ENCODE peak calls at places on chromosomes 6 and 20, in nine cellular contexts. V is Caco-2; S is left ventricle myocardium inferior; W is neural progenitor cell; D is CD8-positive, alpha-beta memory T cell; H is H9; C is GM23248; P is HCT116; O is CD4-positive, alpha-beta memory T cell. I is an unnamed sample.

GRCh38 chr20:57425150-57426013 is 34.2 kb downstream of the RBM38 start:
- DNase-seq in V (peak; percentile 47), S (no peak), W (peak; percentile 28), D (no peak), H (peak; percentile 58), C (no peak), P (no peak), O (no peak), I (peak; percentile 42)

GRCh38 chr6:134503542-134504281 is 185.8 kb upstream of the SGK1 start:
- DNase-seq in V (no peak), S (no peak), W (no peak), D (no peak), H (no peak), C (peak; percentile 52), P (no peak), O (no peak), I (no peak)

GRCh38 chr20:11847827-11848226 is 69.9 kb upstream of the BTBD3 start:
- DNase-seq in V (no peak), S (no peak), W (no peak), D (no peak), H (no peak), C (no peak), P (no peak), O (no peak), I (no peak)

GRCh38 chr20:33875534-33876026 is 64.4 kb downstream of the CHMP4B start:
- DNase-seq in V (no peak), S (no peak), W (no peak), D (no peak), H (no peak), C (no peak), P (no peak), O (no peak), I (no peak)

GRCh38 chr20:8535403-8536003 is 403.4 kb downstream of the PLCB1 start:
- DNase-seq in V (no peak), S (no peak), W (peak; percentile 32), D (no peak), H (no peak), C (peak; percentile 27), P (no peak), O (no peak), I (no peak)

GRCh38 chr6:21708181-21708580 is 114.6 kb downstream of the SOX4 start:
- DNase-seq in V (no peak), S (no peak), W (no peak), D (no peak), H (no peak), C (no peak), P (no peak), O (no peak), I (no peak)

GRCh38 chr6:31784270-31784925 is 7.3 kb upstream of the VWA7 start:
- DNase-seq in V (no peak), S (no peak), W (no peak), D (no peak), H (no peak), C (no peak), P (no peak), O (no peak), I (no peak)

GRCh38 chr6:129515004-129515403 is 195.0 kb downstream of the ARHGAP18 start:
- DNase-seq in V (no peak), S (no peak), W (no peak), D (no peak), H (no peak), C (no peak), P (no peak), O (no peak), I (no peak)

GRCh38 chr6:46062312-46062711 is 46.7 kb upstream of the CLIC5 start:
- DNase-seq in V (peak; percentile 37), S (no peak), W (no peak), D (no peak), H (no peak), C (no peak), P (no peak), O (no peak), I (peak; percentile 87)

GRCh38 chr20:45945678-45946148 is 11.2 kb downstream of the PCIF1 start:
- DNase-seq in V (no peak), S (no peak), W (no peak), D (no peak), H (no peak), C (peak; percentile 51), P (no peak), O (no peak), I (no peak)

GRCh38 chr6:54029187-54029586 is 82.1 kb upstream of the MLIP start:
- DNase-seq in V (no peak), S (no peak), W (no peak), D (no peak), H (no peak), C (no peak), P (no peak), O (no peak), I (no peak)

GRCh38 chr20:49278036-49278816 is at the start of gene ZNFX1:
- DNase-seq in V (peak; percentile 100), S (peak; percentile 99), W (peak; percentile 99), D (peak; percentile 99), H (peak; percentile 98), C (peak; percentile 100), P (peak; percentile 94), O (peak; percentile 99), I (peak; percentile 99)

GRCh38 chr6:139852067-139852466 is 477.6 kb upstream of the CITED2 start:
- DNase-seq in V (no peak), S (no peak), W (no peak), D (no peak), H (no peak), C (no peak), P (no peak), O (no peak), I (no peak)

GRCh38 chr6:90216081-90216977 is 80.3 kb downstream of the BACH2 start:
- DNase-seq in V (no peak), S (no peak), W (peak; percentile 58), D (peak; percentile 70), H (peak; percentile 49), C (peak; percentile 18), P (no peak), O (peak; percentile 11), I (no peak)

GRCh38 chr6:34566830-34567546 is 10.9 kb upstream of the SPDEF start:
- DNase-seq in V (no peak), S (no peak), W (no peak), D (no peak), H (no peak), C (no peak), P (no peak), O (no peak), I (no peak)

GRCh38 chr20:6525447-6526303 is 241.8 kb upstream of the BMP2 start:
- DNase-seq in V (no peak), S (no peak), W (peak; percentile 22), D (no peak), H (peak; percentile 76), C (no peak), P (no peak), O (no peak), I (no peak)

DNA sequence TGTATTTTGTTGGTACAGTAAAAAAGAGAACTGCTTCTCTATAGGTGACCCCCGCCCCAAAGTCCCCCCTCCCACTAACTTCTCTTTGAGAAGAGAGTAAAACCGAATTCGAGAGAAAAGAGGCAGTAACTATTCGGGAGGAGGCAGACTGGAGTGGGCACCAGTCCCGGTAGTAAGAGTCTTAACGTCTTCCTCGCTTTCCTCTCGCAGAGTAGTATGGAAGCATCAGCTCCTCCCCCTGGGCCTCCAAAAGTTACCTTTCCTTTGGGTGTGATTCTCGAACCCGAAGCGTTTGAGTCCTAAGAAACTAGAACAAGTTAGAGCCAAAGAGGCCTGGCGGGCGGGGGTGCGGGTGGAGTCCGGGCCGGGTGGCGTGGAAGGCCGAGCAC is 425 bp upstream of the DSE start:
- DNase-seq in V (no peak), S (no peak), W (no peak), D (no peak), H (no peak), C (no peak), P (peak; percentile 46), O (no peak), I (no peak)
- H3K4me1 ChIP-seq in V (peaks cover 6% of the 10 kb centered on the region), S (peaks cover 40% of the 10 kb centered on the region), W (no peaks in the 10 kb centered on the region), D (peaks cover 18% of the 10 kb centered on the region), H (no peaks in the 10 kb centered on the region), C (peaks cover 14% of the 10 kb centered on the region), P (peaks cover 7% of the 10 kb centered on the region), O (peaks cover 18% of the 10 kb centered on the region), I (no peaks in the 10 kb centered on the region)

DNA sequence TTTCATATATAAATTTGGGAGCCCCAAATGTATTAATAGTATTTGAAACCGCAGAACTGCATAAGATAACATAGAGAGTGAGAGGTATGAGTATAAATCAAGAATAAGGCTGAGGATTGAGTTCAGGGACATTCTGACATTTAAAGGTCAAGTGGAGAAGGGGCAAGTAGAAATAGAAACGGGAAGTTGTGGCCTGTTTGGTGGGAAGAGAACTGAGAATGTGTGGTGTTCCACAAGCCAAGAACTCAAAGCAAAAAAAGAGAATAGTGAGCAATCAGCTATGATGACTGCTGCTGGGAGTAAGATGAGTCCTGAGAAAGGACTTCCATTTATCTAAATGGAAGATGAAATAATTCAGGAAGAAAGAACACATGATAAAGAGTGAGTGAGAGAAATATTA is 418.4 kb downstream of the CD109 start:
- DNase-seq in V (no peak), S (no peak), W (no peak), D (no peak), H (no peak), C (no peak), P (no peak), O (no peak), I (no peak)
- H3K4me1 ChIP-seq in V (no peaks in the 10 kb centered on the region), S (no peaks in the 10 kb centered on the region), W (no peaks in the 10 kb centered on the region), D (no peaks in the 10 kb centered on the region), H (no peaks in the 10 kb centered on the region), C (peaks cover 9% of the 10 kb centered on the region), P (no peaks in the 10 kb centered on the region), O (no peaks in the 10 kb centered on the region), I (no peaks in the 10 kb centered on the region)

DNA sequence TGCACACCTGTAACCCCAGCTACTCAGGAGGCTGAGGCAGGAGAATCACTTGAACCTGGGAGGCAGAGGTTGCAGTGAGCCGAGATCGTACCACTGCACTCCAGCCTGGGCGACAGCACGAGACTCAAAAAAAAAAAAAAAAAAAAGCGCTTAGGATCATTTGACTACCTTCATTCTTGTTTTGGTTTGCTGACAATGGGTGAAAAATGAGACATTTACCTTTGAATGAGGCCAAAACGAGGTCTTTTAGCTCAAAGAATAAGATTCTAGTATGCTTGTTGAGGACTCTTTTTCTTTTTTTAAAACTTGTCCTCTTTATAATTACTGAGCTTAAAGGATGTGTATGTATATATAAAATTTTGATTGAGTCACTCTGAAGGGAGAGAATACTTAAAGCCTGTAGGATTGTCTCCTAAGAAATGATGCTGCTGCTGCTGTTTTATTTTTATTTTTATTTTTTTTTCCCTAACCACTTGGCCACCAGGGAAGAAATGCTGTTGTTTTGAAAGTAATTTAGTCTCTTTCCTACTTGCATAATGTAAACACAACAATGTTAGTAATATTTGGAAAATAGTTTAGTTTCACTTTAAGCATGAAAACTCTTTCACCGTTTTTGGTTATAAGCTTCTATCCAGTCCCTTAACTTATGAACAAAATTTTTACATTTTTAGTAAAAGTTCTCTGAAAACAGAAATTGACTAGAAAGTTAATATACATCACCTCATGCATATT is 7.9 kb downstream of the UBR2 start:
- DNase-seq in V (no peak), S (no peak), W (no peak), D (no peak), H (no peak), C (peak; percentile 20), P (no peak), O (no peak), I (no peak)
- H3K4me1 ChIP-seq in V (no peaks in the 10 kb centered on the region), S (peaks cover 73% of the 10 kb centered on the region), W (no peaks in the 10 kb centered on the region), D (peaks cover 40% of the 10 kb centered on the region), H (no peaks in the 10 kb centered on the region), C (peaks cover 13% of the 10 kb centered on the region), P (no peaks in the 10 kb centered on the region), O (peaks cover 79% of the 10 kb centered on the region), I (peaks cover 31% of the 10 kb centered on the region)

DNA sequence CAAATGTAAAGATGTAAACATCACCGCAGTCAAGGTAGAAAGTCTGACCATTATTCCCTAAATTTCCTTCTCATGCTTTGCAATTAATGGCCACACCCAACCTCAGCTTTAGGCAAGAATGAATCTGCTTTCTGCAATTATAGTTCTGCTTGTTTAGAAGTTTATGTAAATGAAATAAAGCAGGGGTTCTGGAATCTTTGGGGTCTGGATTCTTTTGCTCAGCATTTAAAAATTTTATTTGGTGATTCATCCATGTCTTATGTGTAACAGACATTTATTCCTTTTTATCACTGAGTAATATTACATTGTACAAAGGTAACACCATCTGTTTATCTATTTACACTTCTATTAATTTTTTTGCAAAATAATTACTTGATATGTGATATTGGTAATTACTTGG is 613.6 kb downstream of the UTRN start:
- DNase-seq in V (no peak), S (no peak), W (no peak), D (no peak), H (no peak), C (peak; percentile 25), P (no peak), O (no peak), I (no peak)
- H3K4me1 ChIP-seq in V (peaks cover 4% of the 10 kb centered on the region), S (no peaks in the 10 kb centered on the region), W (peaks cover 10% of the 10 kb centered on the region), D (no peaks in the 10 kb centered on the region), H (no peaks in the 10 kb centered on the region), C (peaks cover 50% of the 10 kb centered on the region), P (peaks cover 40% of the 10 kb centered on the region), O (no peaks in the 10 kb centered on the region), I (no peaks in the 10 kb centered on the region)